ENCODE peak calls at places on chromosomes 16 and 17, in seven cellular contexts. A, N, B, X, L, K and Q are unnamed samples.

GRCh38 chr17:61716225-61716829 is 125.3 kb upstream of the NACA2 start:
- DNase-seq in N (no peak), K (no peak), B (no peak), L (no peak), X (no peak), A (no peak), Q (no peak)

GRCh38 chr17:60066576-60066975 is 12.1 kb downstream of the HEATR6 start:
- DNase-seq in N (no peak), L (no peak), B (no peak), X (no peak), K (no peak), A (no peak), Q (no peak)

GRCh38 chr17:72699566-72699965 is 392.9 kb downstream of the SLC39A11 start:
- DNase-seq in A (no peak), L (no peak), K (no peak), X (no peak), B (no peak), N (no peak), Q (no peak)

GRCh38 chr17:40315206-40315605 is 6.2 kb downstream of the RARA start:
- DNase-seq in A (no peak), L (peak; percentile 17), K (no peak), X (no peak), N (peak; percentile 54), B (no peak), Q (no peak)

GRCh38 chr17:59401725-59402124 is 70.3 kb downstream of the YPEL2 start:
- DNase-seq in L (no peak), A (no peak), X (no peak), N (no peak), K (no peak), B (no peak), Q (no peak)

GRCh38 chr17:61250335-61250890 is 149.2 kb upstream of the TBX2 start:
- DNase-seq in A (no peak), X (peak; percentile 23), B (peak; percentile 41), K (peak; percentile 38), L (no peak), N (no peak), Q (peak; percentile 73)

GRCh38 chr16:54585966-54586365 is 299.4 kb upstream of the IRX3 start:
- DNase-seq in A (no peak), K (no peak), N (no peak), B (no peak), L (no peak), X (no peak), Q (no peak)

GRCh38 chr17:75642221-75643032 is 9.2 kb downstream of the SMIM5 start:
- DNase-seq in B (no peak), N (no peak), X (no peak), L (peak; percentile 60), K (no peak), A (no peak), Q (no peak)

GRCh38 chr16:70432304-70432799 is 6.5 kb downstream of the ST3GAL2 start:
- DNase-seq in A (no peak), X (peak; percentile 19), N (no peak), L (no peak), B (peak; percentile 84), K (no peak), Q (no peak)

GRCh38 chr16:24580665-24581064 is 41.3 kb downstream of the RBBP6 start:
- DNase-seq in K (peak; percentile 17), N (no peak), X (no peak), A (peak; percentile 15), B (no peak), L (no peak), Q (peak; percentile 75)

GRCh38 chr16:180101-180920 is at the start of gene HBQ1:
- DNase-seq in A (no peak), N (no peak), K (no peak), L (no peak), B (no peak), X (no peak), Q (peak; percentile 18)

GRCh38 chr16:89921699-89922476 is 1.3 kb upstream of the TUBB3 start:
- DNase-seq in K (peak; percentile 85), A (no peak), X (no peak), N (peak; percentile 81), B (peak; percentile 97), L (peak; percentile 58), Q (peak; percentile 96)

GRCh38 chr17:60989846-60990245 is 312.2 kb downstream of the BCAS3 start:
- DNase-seq in X (no peak), A (no peak), L (no peak), N (no peak), B (no peak), K (no peak), Q (no peak)

GRCh38 chr17:5797447-5797846 is 213.1 kb upstream of the NLRP1 start:
- DNase-seq in K (no peak), A (no peak), N (no peak), L (no peak), B (no peak), X (no peak), Q (no peak)

GRCh38 chr17:2309338-2310143 is 5.8 kb downstream of the SRR start:
- DNase-seq in L (no peak), N (no peak), K (no peak), X (no peak), B (no peak), A (no peak), Q (peak; percentile 26)